ENCODE peak calls at places on chromosomes 3 and 15, in seven cellular contexts. S, C, L, V, Z, U and N are unnamed samples.

GRCh38 chr15:58057559-58057958 is 8.0 kb downstream of the ALDH1A2 start:
- DNase-seq in U (no peak), C (no peak), Z (no peak), V (no peak), S (no peak), L (no peak), N (no peak)

GRCh38 chr15:75307778-75308390 is 25.2 kb downstream of the GOLGA6D start:
- DNase-seq in U (peak; percentile 41), S (no peak), C (no peak), Z (peak; percentile 6), V (no peak), L (peak; percentile 24), N (no peak)

GRCh38 chr15:77025941-77026411 is 31.1 kb downstream of the PSTPIP1 start:
- DNase-seq in Z (no peak), U (no peak), C (no peak), V (no peak), L (no peak), S (no peak), N (peak; percentile 6)

GRCh38 chr3:63351159-63352007 is 73.3 kb downstream of the SYNPR start:
- DNase-seq in C (no peak), Z (peak; percentile 65), L (peak; percentile 42), S (peak; percentile 64), V (no peak), U (no peak), N (no peak)

GRCh38 chr15:69524850-69525249 is 72.2 kb downstream of the RPLP1 start:
- DNase-seq in C (no peak), L (no peak), Z (no peak), V (no peak), U (no peak), S (no peak), N (no peak)

GRCh38 chr15:64930778-64931240 is 19.1 kb downstream of the ANKDD1A start:
- DNase-seq in U (no peak), Z (no peak), C (no peak), L (no peak), S (peak; percentile 65), V (no peak), N (no peak)

GRCh38 chr15:56342653-56343052 is 22.6 kb upstream of the TEX9 start:
- DNase-seq in Z (no peak), V (no peak), U (no peak), L (no peak), S (no peak), C (no peak), N (no peak)

GRCh38 chr3:171249171-171249692 is 211.0 kb downstream of the TNIK start:
- DNase-seq in V (no peak), C (no peak), L (no peak), U (no peak), Z (no peak), S (no peak), N (no peak)

GRCh38 chr3:38549957-38550840 is 54.1 kb downstream of the EXOG start:
- DNase-seq in L (no peak), S (no peak), C (no peak), Z (no peak), V (no peak), U (no peak), N (no peak)

GRCh38 chr3:97927699-97928098 is 44.5 kb downstream of the RIOX2 start:
- DNase-seq in C (no peak), V (no peak), L (no peak), U (no peak), S (peak; percentile 66), Z (no peak), N (no peak)

GRCh38 chr15:53739187-53739586 is 20.3 kb downstream of the WDR72 start:
- DNase-seq in V (no peak), S (no peak), Z (no peak), C (no peak), L (no peak), U (no peak), N (no peak)

GRCh38 chr15:28020644-28021043 is 78.5 kb downstream of the OCA2 start:
- DNase-seq in L (no peak), C (no peak), Z (no peak), S (no peak), V (no peak), U (no peak), N (no peak)

GRCh38 chr3:126110431-126111125 is 26.7 kb upstream of the SLC41A3 start:
- DNase-seq in L (no peak), Z (no peak), U (no peak), V (no peak), C (no peak), S (no peak), N (peak; percentile 4)

GRCh38 chr3:140505256-140505655 is 172.6 kb upstream of the TRIM42 start:
- DNase-seq in C (peak; percentile 24), U (no peak), S (no peak), L (no peak), Z (peak; percentile 18), V (no peak), N (no peak)

GRCh38 chr3:11698326-11699082 is 54.8 kb upstream of the VGLL4 start:
- DNase-seq in C (no peak), L (no peak), S (peak; percentile 24), Z (no peak), U (no peak), V (no peak), N (no peak)

GRCh38 chr3:44991326-44991725 is 15.3 kb downstream of the EXOSC7 start:
- DNase-seq in V (no peak), S (no peak), Z (no peak), C (no peak), U (no peak), L (peak; percentile 50), N (no peak)

GRCh38 chr3:70606018-70606417 is 293.6 kb upstream of the MDFIC2 start:
- DNase-seq in L (peak; percentile 3), U (no peak), Z (no peak), S (no peak), V (no peak), C (no peak), N (no peak)

GRCh38 chr3:15860014-15860934 is 62.5 kb upstream of the ANKRD28 start:
- DNase-seq in V (peak; percentile 35), U (peak; percentile 63), Z (peak; percentile 51), L (peak; percentile 45), S (peak; percentile 58), C (no peak), N (peak; percentile 35)

GRCh38 chr3:65660000-65660598 is 378.6 kb downstream of the MAGI1 start:
- DNase-seq in C (no peak), L (no peak), V (no peak), S (no peak), U (no peak), Z (no peak), N (no peak)

GRCh38 chr3:189625071-189625470 is 6.1 kb upstream of the TP63 start:
- DNase-seq in Z (no peak), L (no peak), U (no peak), V (no peak), S (no peak), C (no peak), N (no peak)

GRCh38 chr15:56356616-56357015 is 8.6 kb upstream of the TEX9 start:
- DNase-seq in S (no peak), L (no peak), U (no peak), V (no peak), Z (no peak), C (no peak), N (no peak)

GRCh38 chr15:81480645-81481053 is 106.6 kb upstream of the TMC3 start:
- DNase-seq in S (peak; percentile 69), V (no peak), U (no peak), Z (peak; percentile 64), L (peak; percentile 47), C (no peak), N (peak; percentile 33)

GRCh38 chr3:93962798-93963197 is 10.9 kb downstream of the PROS1 start:
- DNase-seq in C (no peak), Z (no peak), U (no peak), S (no peak), L (no peak), V (no peak), N (no peak)

GRCh38 chr3:30611613-30612421 is 5.4 kb downstream of the TGFBR2 start:
- DNase-seq in V (no peak), Z (no peak), L (peak; percentile 67), S (peak; percentile 60), U (no peak), C (no peak), N (no peak)

GRCh38 chr3:126965526-126966080 is 17.3 kb upstream of the PLXNA1 start:
- DNase-seq in V (no peak), Z (no peak), S (no peak), U (no peak), C (no peak), L (no peak), N (no peak)

GRCh38 chr15:63601026-63601726 is 4.0 kb downstream of the FBXL22 start:
- DNase-seq in C (no peak), U (no peak), Z (peak; percentile 27), S (peak; percentile 44), V (peak; percentile 46), L (peak; percentile 61), N (peak; percentile 33)

GRCh38 chr15:38864827-38865604 is 300.4 kb upstream of the RASGRP1 start:
- DNase-seq in V (peak; percentile 64), S (peak; percentile 83), C (peak; percentile 80), L (no peak), Z (no peak), U (peak; percentile 35), N (peak; percentile 28)

GRCh38 chr3:133934073-133934970 is 38.6 kb upstream of the RAB6B start:
- DNase-seq in C (no peak), L (no peak), S (no peak), V (no peak), U (no peak), Z (no peak), N (no peak)

GRCh38 chr3:113405180-113405579 is 36.1 kb downstream of the CFAP44 start:
- DNase-seq in L (no peak), V (no peak), S (peak; percentile 62), U (no peak), C (no peak), Z (no peak), N (no peak)

GRCh38 chr3:191263365-191263764 is 64.3 kb downstream of the OSTN start:
- DNase-seq in U (no peak), L (no peak), Z (no peak), V (no peak), C (no peak), S (no peak), N (no peak)
- H3K4me3 ChIP-seq in U (no peak overlapping the region), L (peak overlapping the region; percentile 15), Z (no peak overlapping the region), V (no peak overlapping the region), C (no peak overlapping the region), S (no peak overlapping the region), N (no peak overlapping the region)

DNA sequence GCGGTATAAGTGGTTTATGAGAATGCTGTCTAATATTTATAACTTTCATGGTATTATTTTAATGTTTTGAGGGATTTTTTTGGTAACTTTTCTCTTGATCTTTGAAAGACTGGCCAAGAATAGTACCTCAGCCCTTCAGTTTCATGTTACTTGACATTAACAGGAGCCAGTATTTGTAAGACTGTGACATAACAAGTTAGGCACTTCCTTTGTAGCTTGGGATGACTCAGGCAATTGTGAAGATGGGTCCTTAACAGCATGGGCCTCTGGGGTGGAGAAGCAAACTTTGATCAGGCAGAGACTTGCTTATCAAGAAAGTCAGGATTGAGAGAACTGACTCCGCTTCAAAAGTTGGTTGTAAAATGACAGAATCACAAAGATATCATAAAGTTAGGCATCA is 9.5 kb downstream of the LRRC49 start:
- DNase-seq in U (no peak), Z (no peak), C (no peak), L (no peak), S (peak; percentile 95), V (no peak), N (no peak)
- H3K27ac ChIP-seq in U (no peak overlapping the region), Z (no peak overlapping the region), C (no peak overlapping the region), L (no peak overlapping the region), S (peak overlapping the region; percentile 88), V (peak overlapping the region; percentile 19), N (no peak overlapping the region)

GRCh38 chr15:67190813-67191212 is 63.6 kb downstream of the AAGAB start:
- DNase-seq in S (peak; percentile 0), C (no peak), Z (no peak), V (no peak), U (no peak), L (no peak), N (no peak)
- H3K9me3 ChIP-seq in S (no peaks in the 10 kb centered on the region), C (no peaks in the 10 kb centered on the region), Z (no peaks in the 10 kb centered on the region), V (no peaks in the 10 kb centered on the region), U (no peaks in the 10 kb centered on the region), L (no peaks in the 10 kb centered on the region), N (no peaks in the 10 kb centered on the region)

GRCh38 chr15:66254364-66255292 is 1.1 kb upstream of the MEGF11 start:
- DNase-seq in U (no peak), Z (no peak), V (no peak), S (no peak), L (no peak), C (no peak), N (no peak)
- H3K4me3 ChIP-seq in U (no peak overlapping the region), Z (peak overlapping the region; percentile 41), V (peak overlapping the region; percentile 67), S (no peak overlapping the region), L (no peak overlapping the region), C (peak overlapping the region; percentile 50), N (peak overlapping the region; percentile 46)